ENCODE peak calls at places on chromosomes 1 and 21, in six cellular contexts. One of them, this sample, is unnamed.

GRCh38 chr1:207058878-207059867 is 6.1 kb downstream of the PFKFB2 start:
- DNase-seq in ovary: no peak
- DNase-seq in Peyer's patch: no peak
- DNase-seq in IMR-90: no peak
- DNase-seq in astrocyte: no peak
- DNase-seq in cardiac muscle cell: no peak
- DNase-seq in this sample: no peak

GRCh38 chr1:228830954-228831481 is 95.7 kb downstream of the RHOU start:
- DNase-seq in ovary: no peak
- DNase-seq in Peyer's patch: no peak
- DNase-seq in IMR-90: peak
- DNase-seq in astrocyte: peak
- DNase-seq in cardiac muscle cell: no peak
- DNase-seq in this sample: no peak

GRCh38 chr1:89794406-89794805 is 26.4 kb upstream of the LRRC8D start:
- DNase-seq in ovary: no peak
- DNase-seq in Peyer's patch: no peak
- DNase-seq in IMR-90: peak
- DNase-seq in astrocyte: peak
- DNase-seq in cardiac muscle cell: peak
- DNase-seq in this sample: no peak

GRCh38 chr1:42343049-42343448 is 8.0 kb upstream of the FOXJ3 start:
- DNase-seq in ovary: no peak
- DNase-seq in Peyer's patch: no peak
- DNase-seq in IMR-90: no peak
- DNase-seq in astrocyte: no peak
- DNase-seq in cardiac muscle cell: no peak
- DNase-seq in this sample: no peak

GRCh38 chr1:228988655-228989054 is 253.4 kb downstream of the RHOU start:
- DNase-seq in ovary: no peak
- DNase-seq in Peyer's patch: peak
- DNase-seq in IMR-90: no peak
- DNase-seq in astrocyte: no peak
- DNase-seq in cardiac muscle cell: peak
- DNase-seq in this sample: no peak

GRCh38 chr21:43951911-43952703 is 60.0 kb upstream of the TRAPPC10 start:
- DNase-seq in ovary: no peak
- DNase-seq in Peyer's patch: no peak
- DNase-seq in IMR-90: no peak
- DNase-seq in astrocyte: no peak
- DNase-seq in cardiac muscle cell: no peak
- DNase-seq in this sample: no peak

GRCh38 chr1:180181048-180181447 is 26.4 kb downstream of the QSOX1 start:
- DNase-seq in ovary: no peak
- DNase-seq in Peyer's patch: peak
- DNase-seq in IMR-90: no peak
- DNase-seq in astrocyte: no peak
- DNase-seq in cardiac muscle cell: peak
- DNase-seq in this sample: no peak

GRCh38 chr1:230171337-230172015 is 104.4 kb downstream of the GALNT2 start:
- DNase-seq in ovary: no peak
- DNase-seq in Peyer's patch: no peak
- DNase-seq in IMR-90: peak
- DNase-seq in astrocyte: peak
- DNase-seq in cardiac muscle cell: no peak
- DNase-seq in this sample: no peak

GRCh38 chr1:229121845-229122436 is 149.0 kb upstream of the RAB4A start:
- DNase-seq in ovary: no peak
- DNase-seq in Peyer's patch: no peak
- DNase-seq in IMR-90: no peak
- DNase-seq in astrocyte: no peak
- DNase-seq in cardiac muscle cell: no peak
- DNase-seq in this sample: no peak

GRCh38 chr1:21329209-21329844 is 39.1 kb upstream of the ECE1 start:
- DNase-seq in ovary: no peak
- DNase-seq in Peyer's patch: peak
- DNase-seq in IMR-90: no peak
- DNase-seq in astrocyte: no peak
- DNase-seq in cardiac muscle cell: no peak
- DNase-seq in this sample: no peak

GRCh38 chr1:64651841-64652240 is 93.0 kb upstream of the RAVER2 start:
- DNase-seq in ovary: no peak
- DNase-seq in Peyer's patch: no peak
- DNase-seq in IMR-90: no peak
- DNase-seq in astrocyte: peak
- DNase-seq in cardiac muscle cell: no peak
- DNase-seq in this sample: no peak

GRCh38 chr1:152855661-152856060 is 4.1 kb upstream of the LCE7A start:
- DNase-seq in ovary: no peak
- DNase-seq in Peyer's patch: no peak
- DNase-seq in IMR-90: no peak
- DNase-seq in astrocyte: no peak
- DNase-seq in cardiac muscle cell: no peak
- DNase-seq in this sample: no peak

GRCh38 chr1:8712413-8713229 is 104.8 kb downstream of the RERE start:
- DNase-seq in ovary: no peak
- DNase-seq in Peyer's patch: no peak
- DNase-seq in IMR-90: peak
- DNase-seq in astrocyte: peak
- DNase-seq in cardiac muscle cell: peak
- DNase-seq in this sample: no peak

GRCh38 chr1:168554603-168555520 is 11.1 kb upstream of the XCL2 start:
- DNase-seq in ovary: no peak
- DNase-seq in Peyer's patch: no peak
- DNase-seq in IMR-90: no peak
- DNase-seq in astrocyte: no peak
- DNase-seq in cardiac muscle cell: no peak
- DNase-seq in this sample: no peak

GRCh38 chr1:21468597-21468996 is 28.7 kb downstream of the NBPF3 start:
- DNase-seq in ovary: no peak
- DNase-seq in Peyer's patch: no peak
- DNase-seq in IMR-90: peak
- DNase-seq in astrocyte: no peak
- DNase-seq in cardiac muscle cell: peak
- DNase-seq in this sample: no peak

GRCh38 chr1:17017435-17017834 is 5.7 kb upstream of the ATP13A2 start:
- DNase-seq in ovary: no peak
- DNase-seq in Peyer's patch: peak
- DNase-seq in IMR-90: no peak
- DNase-seq in astrocyte: no peak
- DNase-seq in cardiac muscle cell: no peak
- DNase-seq in this sample: no peak

DNA sequence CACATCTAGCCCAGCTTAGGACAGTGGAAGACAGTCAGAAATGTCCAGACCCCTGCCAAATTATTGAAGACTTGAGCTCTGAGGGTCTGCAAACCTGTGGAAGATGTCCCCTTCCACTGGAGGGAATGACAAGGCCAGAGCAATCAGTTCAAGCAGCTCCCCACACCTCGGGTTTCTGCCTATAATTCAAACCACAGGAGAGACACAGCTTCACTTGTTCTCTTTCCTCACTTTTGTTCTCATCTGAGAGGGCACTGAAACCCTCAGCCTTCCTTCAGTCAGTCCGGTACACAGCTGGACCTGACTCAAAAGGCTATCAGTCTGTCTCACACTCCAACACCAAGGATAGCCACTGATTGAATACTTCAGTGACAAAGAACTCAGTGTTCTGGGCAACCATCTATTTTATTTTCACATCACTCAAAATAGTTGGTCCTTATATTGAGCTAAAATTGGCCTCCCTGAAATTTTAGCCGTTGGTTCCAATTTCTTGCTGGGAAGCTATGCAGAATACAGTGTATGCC is 70.1 kb downstream of the TENT5C start:
- DNase-seq in ovary: no peak
- DNase-seq in Peyer's patch: no peak
- DNase-seq in IMR-90: no peak
- DNase-seq in astrocyte: no peak
- DNase-seq in cardiac muscle cell: no peak
- DNase-seq in this sample: no peak
- H3K27ac ChIP-seq in ovary: no peak
- H3K27ac ChIP-seq in Peyer's patch: no peak
- H3K27ac ChIP-seq in IMR-90: no peak
- H3K27ac ChIP-seq in astrocyte: no peak
- H3K27ac ChIP-seq in cardiac muscle cell: no peak
- H3K27ac ChIP-seq in this sample: no peak

GRCh38 chr1:15944308-15945010 is 31.4 kb downstream of the ZBTB17 start:
- DNase-seq in ovary: peak
- DNase-seq in Peyer's patch: no peak
- DNase-seq in IMR-90: no peak
- DNase-seq in astrocyte: no peak
- DNase-seq in cardiac muscle cell: no peak
- DNase-seq in this sample: no peak
- H3K27ac ChIP-seq in ovary: no peak
- H3K27ac ChIP-seq in Peyer's patch: no peak
- H3K27ac ChIP-seq in IMR-90: no peak
- H3K27ac ChIP-seq in astrocyte: no peak
- H3K27ac ChIP-seq in cardiac muscle cell: no peak
- H3K27ac ChIP-seq in this sample: no peak

GRCh38 chr21:45423968-45424853 is 19.2 kb downstream of the COL18A1 start:
- DNase-seq in ovary: no peak
- DNase-seq in Peyer's patch: no peak
- DNase-seq in IMR-90: no peak
- DNase-seq in astrocyte: no peak
- DNase-seq in cardiac muscle cell: no peak
- DNase-seq in this sample: no peak
- H3K27ac ChIP-seq in ovary: no peak
- H3K27ac ChIP-seq in Peyer's patch: no peak
- H3K27ac ChIP-seq in IMR-90: no peak
- H3K27ac ChIP-seq in astrocyte: no peak
- H3K27ac ChIP-seq in cardiac muscle cell: no peak
- H3K27ac ChIP-seq in this sample: no peak

DNA sequence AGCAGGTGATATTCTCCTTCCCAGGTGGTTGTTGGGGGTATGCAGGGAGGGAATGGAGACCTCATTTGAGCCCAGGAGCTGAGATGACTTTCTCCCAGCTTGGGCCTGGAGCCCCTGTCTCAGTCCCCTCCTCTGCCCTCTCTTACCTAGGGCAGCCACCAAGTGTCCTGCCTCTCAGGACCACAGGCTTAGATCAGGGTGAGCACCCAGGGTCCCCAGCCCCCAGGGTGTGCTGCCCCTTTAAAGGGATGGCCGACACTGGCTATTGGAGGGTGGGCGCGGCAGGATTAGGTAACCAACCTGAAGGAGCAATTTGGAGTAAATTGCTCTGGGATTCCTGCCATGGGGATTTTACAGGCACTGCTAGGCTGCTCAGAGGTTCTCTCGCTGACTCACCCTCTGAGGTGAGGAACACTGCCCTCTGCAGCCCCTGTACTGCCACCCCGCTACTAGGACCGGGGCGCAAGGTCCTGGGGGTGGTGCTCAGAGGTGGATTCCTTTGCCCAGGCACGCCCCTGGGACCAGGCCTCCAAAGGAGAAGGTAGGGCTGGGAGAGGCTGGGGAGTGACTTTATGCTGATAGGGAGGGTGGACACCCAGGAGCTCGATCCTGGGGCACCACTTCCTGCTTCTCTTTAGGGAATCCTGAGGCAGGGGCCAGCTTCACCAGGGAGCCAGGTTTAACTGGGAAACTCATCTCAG is 1.5 kb downstream of the RPS6KA1 start:
- DNase-seq in ovary: no peak
- DNase-seq in Peyer's patch: peak
- DNase-seq in IMR-90: peak
- DNase-seq in astrocyte: peak
- DNase-seq in cardiac muscle cell: peak
- DNase-seq in this sample: no peak
- H3K27ac ChIP-seq in ovary: no peak
- H3K27ac ChIP-seq in Peyer's patch: peak
- H3K27ac ChIP-seq in IMR-90: no peak
- H3K27ac ChIP-seq in astrocyte: no peak
- H3K27ac ChIP-seq in cardiac muscle cell: no peak
- H3K27ac ChIP-seq in this sample: peak

GRCh38 chr21:45830720-45831366 is 150.7 kb upstream of the COL6A1 start:
- DNase-seq in ovary: no peak
- DNase-seq in Peyer's patch: peak
- DNase-seq in IMR-90: no peak
- DNase-seq in astrocyte: no peak
- DNase-seq in cardiac muscle cell: no peak
- DNase-seq in this sample: no peak

GRCh38 chr21:45829566-45830147 is 151.9 kb upstream of the COL6A1 start:
- DNase-seq in ovary: no peak
- DNase-seq in Peyer's patch: no peak
- DNase-seq in IMR-90: no peak
- DNase-seq in astrocyte: no peak
- DNase-seq in cardiac muscle cell: no peak
- DNase-seq in this sample: no peak

GRCh38 chr21:45828580-45829565 is 152.7 kb upstream of the COL6A1 start:
- DNase-seq in ovary: no peak
- DNase-seq in Peyer's patch: no peak
- DNase-seq in IMR-90: no peak
- DNase-seq in astrocyte: no peak
- DNase-seq in cardiac muscle cell: no peak
- DNase-seq in this sample: no peak

GRCh38 chr21:45831991-45832740 is 149.4 kb upstream of the COL6A1 start:
- DNase-seq in ovary: no peak
- DNase-seq in Peyer's patch: no peak
- DNase-seq in IMR-90: peak
- DNase-seq in astrocyte: no peak
- DNase-seq in cardiac muscle cell: no peak
- DNase-seq in this sample: no peak

DNA sequence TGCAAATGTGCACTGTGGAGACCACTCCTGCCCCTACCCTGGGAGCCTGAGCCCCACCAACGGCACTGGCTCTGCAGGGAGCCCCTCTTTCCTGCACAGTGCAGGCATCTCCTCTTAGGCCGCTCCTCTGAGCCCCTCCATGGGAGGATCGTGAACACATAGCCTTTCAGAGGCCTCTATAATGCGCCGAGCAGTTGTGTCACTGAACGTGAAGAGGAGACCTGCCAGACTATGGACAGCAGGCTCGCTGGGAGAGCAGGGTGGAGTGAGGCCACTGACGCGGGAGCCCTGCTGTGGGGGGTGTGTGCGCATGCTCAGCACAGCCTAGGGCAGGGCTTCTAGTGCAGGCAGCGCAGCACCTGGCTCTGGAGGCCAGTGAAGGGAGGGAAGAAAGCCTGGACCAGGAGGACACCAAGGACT is 151.3 kb upstream of the COL6A1 start:
- DNase-seq in ovary: no peak
- DNase-seq in Peyer's patch: peak
- DNase-seq in IMR-90: no peak
- DNase-seq in astrocyte: no peak
- DNase-seq in cardiac muscle cell: no peak
- DNase-seq in this sample: no peak
- H3K27ac ChIP-seq in ovary: no peak
- H3K27ac ChIP-seq in Peyer's patch: no peak
- H3K27ac ChIP-seq in IMR-90: no peak
- H3K27ac ChIP-seq in astrocyte: no peak
- H3K27ac ChIP-seq in cardiac muscle cell: no peak
- H3K27ac ChIP-seq in this sample: no peak

GRCh38 chr1:66285618-66286270 is 248.2 kb upstream of the SGIP1 start:
- DNase-seq in ovary: no peak
- DNase-seq in Peyer's patch: no peak
- DNase-seq in IMR-90: no peak
- DNase-seq in astrocyte: no peak
- DNase-seq in cardiac muscle cell: no peak
- DNase-seq in this sample: no peak
- H3K27ac ChIP-seq in ovary: no peak
- H3K27ac ChIP-seq in Peyer's patch: no peak
- H3K27ac ChIP-seq in IMR-90: no peak
- H3K27ac ChIP-seq in astrocyte: no peak
- H3K27ac ChIP-seq in cardiac muscle cell: no peak
- H3K27ac ChIP-seq in this sample: no peak

This sample was measured in dorsolateral prefrontal cortex.